ENCODE peak calls at places on chromosomes 5 and 9, in six cellular contexts. One of them, this sample, is unnamed.

GRCh38 chr9:2047144-2047671 is 32.1 kb downstream of the SMARCA2 start:
- DNase-seq in aorta: no peak
- DNase-seq in lower lobe of right lung: no peak
- DNase-seq in neuronal stem cell: no peak
- DNase-seq in caudate nucleus: no peak
- DNase-seq in CD4-positive, alpha-beta T cell: no peak
- DNase-seq in this sample: no peak

GRCh38 chr5:79689541-79690466 is at the start of gene CMYA5:
- DNase-seq in aorta: no peak
- DNase-seq in lower lobe of right lung: peak
- DNase-seq in neuronal stem cell: peak
- DNase-seq in caudate nucleus: no peak
- DNase-seq in CD4-positive, alpha-beta T cell: no peak
- DNase-seq in this sample: peak

GRCh38 chr9:18346761-18347160 is 127.2 kb upstream of the ADAMTSL1 start:
- DNase-seq in aorta: no peak
- DNase-seq in lower lobe of right lung: no peak
- DNase-seq in neuronal stem cell: peak
- DNase-seq in caudate nucleus: no peak
- DNase-seq in CD4-positive, alpha-beta T cell: no peak
- DNase-seq in this sample: no peak

GRCh38 chr5:163347671-163348070 is 89.7 kb upstream of the CCNG1 start:
- DNase-seq in aorta: no peak
- DNase-seq in lower lobe of right lung: no peak
- DNase-seq in neuronal stem cell: peak
- DNase-seq in caudate nucleus: no peak
- DNase-seq in CD4-positive, alpha-beta T cell: peak
- DNase-seq in this sample: peak

GRCh38 chr5:64682608-64683007 is 7.7 kb upstream of the SHISAL2B start:
- DNase-seq in aorta: no peak
- DNase-seq in lower lobe of right lung: no peak
- DNase-seq in neuronal stem cell: no peak
- DNase-seq in caudate nucleus: no peak
- DNase-seq in CD4-positive, alpha-beta T cell: no peak
- DNase-seq in this sample: no peak

GRCh38 chr9:115115117-115115880 is 2.7 kb downstream of the TNC start:
- DNase-seq in aorta: no peak
- DNase-seq in lower lobe of right lung: no peak
- DNase-seq in neuronal stem cell: no peak
- DNase-seq in caudate nucleus: no peak
- DNase-seq in CD4-positive, alpha-beta T cell: no peak
- DNase-seq in this sample: no peak

GRCh38 chr5:105836263-105836662 is 1834.5 kb downstream of the EFNA5 start:
- DNase-seq in aorta: no peak
- DNase-seq in lower lobe of right lung: no peak
- DNase-seq in neuronal stem cell: no peak
- DNase-seq in caudate nucleus: no peak
- DNase-seq in CD4-positive, alpha-beta T cell: no peak
- DNase-seq in this sample: peak

GRCh38 chr5:23112237-23112636 is 259.1 kb upstream of the CDH12 start:
- DNase-seq in aorta: no peak
- DNase-seq in lower lobe of right lung: no peak
- DNase-seq in neuronal stem cell: no peak
- DNase-seq in caudate nucleus: no peak
- DNase-seq in CD4-positive, alpha-beta T cell: no peak
- DNase-seq in this sample: no peak

GRCh38 chr9:16809912-16810610 is 60.4 kb downstream of the BNC2 start:
- DNase-seq in aorta: no peak
- DNase-seq in lower lobe of right lung: no peak
- DNase-seq in neuronal stem cell: no peak
- DNase-seq in caudate nucleus: no peak
- DNase-seq in CD4-positive, alpha-beta T cell: no peak
- DNase-seq in this sample: no peak

GRCh38 chr5:157387683-157388093 is 72.3 kb upstream of the NIPAL4 start:
- DNase-seq in aorta: peak
- DNase-seq in lower lobe of right lung: no peak
- DNase-seq in neuronal stem cell: no peak
- DNase-seq in caudate nucleus: no peak
- DNase-seq in CD4-positive, alpha-beta T cell: no peak
- DNase-seq in this sample: peak

GRCh38 chr5:136811551-136811950 is 446.2 kb upstream of the TRPC7 start:
- DNase-seq in aorta: no peak
- DNase-seq in lower lobe of right lung: no peak
- DNase-seq in neuronal stem cell: no peak
- DNase-seq in caudate nucleus: no peak
- DNase-seq in CD4-positive, alpha-beta T cell: no peak
- DNase-seq in this sample: peak

GRCh38 chr9:37994639-37995347 is 74.2 kb downstream of the SHB start:
- DNase-seq in aorta: peak
- DNase-seq in lower lobe of right lung: peak
- DNase-seq in neuronal stem cell: no peak
- DNase-seq in caudate nucleus: peak
- DNase-seq in CD4-positive, alpha-beta T cell: no peak
- DNase-seq in this sample: peak

GRCh38 chr9:111661802-111662491 is 542 bp downstream of the GNG10 start:
- DNase-seq in aorta: peak
- DNase-seq in lower lobe of right lung: peak
- DNase-seq in neuronal stem cell: peak
- DNase-seq in caudate nucleus: no peak
- DNase-seq in CD4-positive, alpha-beta T cell: peak
- DNase-seq in this sample: peak

GRCh38 chr9:106772523-106773290 is 90.3 kb upstream of the ZNF462 start:
- DNase-seq in aorta: no peak
- DNase-seq in lower lobe of right lung: no peak
- DNase-seq in neuronal stem cell: no peak
- DNase-seq in caudate nucleus: no peak
- DNase-seq in CD4-positive, alpha-beta T cell: no peak
- DNase-seq in this sample: peak

GRCh38 chr5:31364881-31365636 is 166.8 kb downstream of the DROSHA start:
- DNase-seq in aorta: no peak
- DNase-seq in lower lobe of right lung: no peak
- DNase-seq in neuronal stem cell: no peak
- DNase-seq in caudate nucleus: no peak
- DNase-seq in CD4-positive, alpha-beta T cell: no peak
- DNase-seq in this sample: peak

GRCh38 chr9:14687042-14687719 is 6.1 kb downstream of the ZDHHC21 start:
- DNase-seq in aorta: no peak
- DNase-seq in lower lobe of right lung: no peak
- DNase-seq in neuronal stem cell: no peak
- DNase-seq in caudate nucleus: no peak
- DNase-seq in CD4-positive, alpha-beta T cell: no peak
- DNase-seq in this sample: peak

GRCh38 chr5:68544656-68545565 is 329.4 kb downstream of the PIK3R1 start:
- DNase-seq in aorta: no peak
- DNase-seq in lower lobe of right lung: no peak
- DNase-seq in neuronal stem cell: no peak
- DNase-seq in caudate nucleus: no peak
- DNase-seq in CD4-positive, alpha-beta T cell: no peak
- DNase-seq in this sample: no peak

GRCh38 chr5:68548959-68549676 is 333.6 kb downstream of the PIK3R1 start:
- DNase-seq in aorta: no peak
- DNase-seq in lower lobe of right lung: no peak
- DNase-seq in neuronal stem cell: no peak
- DNase-seq in caudate nucleus: no peak
- DNase-seq in CD4-positive, alpha-beta T cell: no peak
- DNase-seq in this sample: peak

GRCh38 chr5:68545636-68546325 is 330.2 kb downstream of the PIK3R1 start:
- DNase-seq in aorta: no peak
- DNase-seq in lower lobe of right lung: no peak
- DNase-seq in neuronal stem cell: no peak
- DNase-seq in caudate nucleus: no peak
- DNase-seq in CD4-positive, alpha-beta T cell: no peak
- DNase-seq in this sample: no peak

GRCh38 chr5:68547621-68548020 is 332.1 kb downstream of the PIK3R1 start:
- DNase-seq in aorta: no peak
- DNase-seq in lower lobe of right lung: no peak
- DNase-seq in neuronal stem cell: no peak
- DNase-seq in caudate nucleus: no peak
- DNase-seq in CD4-positive, alpha-beta T cell: no peak
- DNase-seq in this sample: no peak

DNA sequence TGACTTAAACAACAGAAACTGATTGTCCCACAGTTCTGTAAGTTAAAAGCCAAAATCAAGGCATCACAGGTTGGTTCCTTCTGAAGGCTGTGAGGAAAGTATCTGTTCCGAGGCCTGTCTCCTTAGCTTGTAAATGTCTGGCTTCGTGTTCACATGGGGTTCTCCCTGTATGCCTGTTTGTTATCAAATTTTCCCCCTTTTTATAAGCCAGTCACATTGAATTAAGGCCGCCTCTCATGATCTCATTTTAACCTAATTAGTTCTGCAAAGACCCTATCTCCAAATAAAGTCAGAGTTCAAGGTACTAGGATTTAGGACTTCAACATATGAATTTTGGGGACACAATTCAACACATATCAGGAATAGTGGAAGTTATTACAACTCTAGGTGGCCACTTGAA is 331.5 kb downstream of the PIK3R1 start:
- DNase-seq in aorta: no peak
- DNase-seq in lower lobe of right lung: no peak
- DNase-seq in neuronal stem cell: no peak
- DNase-seq in caudate nucleus: no peak
- DNase-seq in CD4-positive, alpha-beta T cell: no peak
- DNase-seq in this sample: no peak
- H3K27ac ChIP-seq in aorta: no peak
- H3K27ac ChIP-seq in lower lobe of right lung: no peak
- H3K27ac ChIP-seq in neuronal stem cell: no peak
- H3K27ac ChIP-seq in caudate nucleus: no peak
- H3K27ac ChIP-seq in CD4-positive, alpha-beta T cell: no peak
- H3K27ac ChIP-seq in this sample: no peak

DNA sequence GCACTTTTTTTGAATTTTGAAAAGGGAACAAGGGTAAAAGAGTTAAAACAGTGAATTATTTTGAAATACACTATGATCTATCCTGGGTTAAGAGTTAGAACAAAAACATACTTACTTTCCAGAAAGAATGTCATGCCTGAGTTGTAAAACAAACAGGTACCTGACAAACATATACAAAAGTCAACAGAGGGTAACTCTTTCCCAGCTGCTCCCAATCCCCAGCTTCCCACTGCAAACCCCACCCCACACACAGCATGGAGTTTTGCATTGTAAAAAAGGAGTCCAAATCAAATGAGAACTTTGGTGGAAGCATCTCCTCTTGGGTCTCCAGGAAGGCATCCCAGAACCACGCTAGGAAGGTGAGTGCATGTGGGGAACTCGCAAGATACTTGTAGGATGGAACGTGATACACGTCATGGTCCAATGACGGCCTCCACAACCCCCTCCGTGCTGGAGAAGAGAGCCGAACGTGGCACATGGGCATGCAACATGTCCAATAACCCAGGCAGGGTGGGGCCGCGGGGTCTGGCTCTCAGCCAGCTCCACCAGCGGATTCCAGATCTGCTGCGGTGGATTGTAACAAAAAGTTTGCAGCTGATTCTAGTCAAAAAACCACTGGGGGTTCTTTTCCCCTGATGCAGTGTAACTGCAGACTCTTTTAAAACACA is 55.9 kb downstream of the EPB41L4B start:
- DNase-seq in aorta: no peak
- DNase-seq in lower lobe of right lung: no peak
- DNase-seq in neuronal stem cell: no peak
- DNase-seq in caudate nucleus: no peak
- DNase-seq in CD4-positive, alpha-beta T cell: no peak
- DNase-seq in this sample: no peak
- H3K27ac ChIP-seq in aorta: no peak
- H3K27ac ChIP-seq in lower lobe of right lung: no peak
- H3K27ac ChIP-seq in neuronal stem cell: no peak
- H3K27ac ChIP-seq in caudate nucleus: no peak
- H3K27ac ChIP-seq in CD4-positive, alpha-beta T cell: no peak
- H3K27ac ChIP-seq in this sample: no peak

GRCh38 chr5:2776338-2777302 is 25.1 kb upstream of the IRX2 start:
- DNase-seq in aorta: no peak
- DNase-seq in lower lobe of right lung: no peak
- DNase-seq in neuronal stem cell: no peak
- DNase-seq in caudate nucleus: no peak
- DNase-seq in CD4-positive, alpha-beta T cell: no peak
- DNase-seq in this sample: no peak
- H3K27ac ChIP-seq in aorta: no peak
- H3K27ac ChIP-seq in lower lobe of right lung: no peak
- H3K27ac ChIP-seq in neuronal stem cell: no peak
- H3K27ac ChIP-seq in caudate nucleus: no peak
- H3K27ac ChIP-seq in CD4-positive, alpha-beta T cell: no peak
- H3K27ac ChIP-seq in this sample: no peak

GRCh38 chr9:109641079-109641659 is 138.8 kb upstream of the PALM2AKAP2 start:
- DNase-seq in aorta: no peak
- DNase-seq in lower lobe of right lung: no peak
- DNase-seq in neuronal stem cell: no peak
- DNase-seq in caudate nucleus: no peak
- DNase-seq in CD4-positive, alpha-beta T cell: no peak
- DNase-seq in this sample: no peak
- H3K27ac ChIP-seq in aorta: no peak
- H3K27ac ChIP-seq in lower lobe of right lung: no peak
- H3K27ac ChIP-seq in neuronal stem cell: no peak
- H3K27ac ChIP-seq in caudate nucleus: peak
- H3K27ac ChIP-seq in CD4-positive, alpha-beta T cell: no peak
- H3K27ac ChIP-seq in this sample: no peak

DNA sequence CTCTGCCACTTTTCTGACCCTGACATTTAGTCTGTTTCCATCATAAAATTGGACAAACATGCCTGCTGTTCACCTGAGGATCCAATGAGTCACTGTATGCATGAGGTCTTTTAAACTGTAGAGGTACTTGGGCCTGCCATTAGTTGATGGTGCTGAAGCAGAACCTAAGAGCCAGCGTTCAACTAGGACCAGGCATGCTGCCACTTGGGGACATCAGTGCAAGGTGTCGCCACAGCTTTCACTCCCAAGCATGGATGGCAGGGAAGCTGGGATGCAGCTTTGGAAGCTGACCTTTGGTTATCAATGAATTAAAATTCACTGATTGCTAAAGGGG is 37.1 kb downstream of the NEUROG1 start:
- DNase-seq in aorta: no peak
- DNase-seq in lower lobe of right lung: no peak
- DNase-seq in neuronal stem cell: no peak
- DNase-seq in caudate nucleus: no peak
- DNase-seq in CD4-positive, alpha-beta T cell: no peak
- DNase-seq in this sample: no peak
- H3K27ac ChIP-seq in aorta: no peak
- H3K27ac ChIP-seq in lower lobe of right lung: no peak
- H3K27ac ChIP-seq in neuronal stem cell: no peak
- H3K27ac ChIP-seq in caudate nucleus: no peak
- H3K27ac ChIP-seq in CD4-positive, alpha-beta T cell: no peak
- H3K27ac ChIP-seq in this sample: no peak

This sample was measured in cardiac muscle cell.